ENCODE peak calls at places on chromosomes 2 and 18, in four cellular contexts. I is Right ventricle myocardium superior, Y is HEK293T, U is ELR. R is an unnamed sample.

GRCh38 chr2:38213619-38214018 is 137.7 kb upstream of the CYP1B1 start:
- DNase-seq in U (no peak), I (no peak), Y (no peak), R (no peak)

GRCh38 chr2:8132371-8132831 is 549.5 kb upstream of the ID2 start:
- DNase-seq in U (no peak), Y (no peak), I (no peak), R (no peak)

GRCh38 chr18:75124967-75125358 is 84.0 kb downstream of the PTGR3 start:
- DNase-seq in I (no peak), Y (no peak), U (no peak), R (no peak)

GRCh38 chr2:99421469-99421868 is 68.3 kb downstream of the REV1 start:
- DNase-seq in Y (no peak), I (no peak), U (peak), R (no peak)

GRCh38 chr18:55161966-55162365 is 202.7 kb upstream of the CCDC68 start:
- DNase-seq in U (no peak), I (peak), Y (no peak), R (no peak)

GRCh38 chr2:11128258-11128951 is 26.9 kb upstream of the SLC66A3 start:
- DNase-seq in U (peak), Y (no peak), I (no peak), R (no peak)

GRCh38 chr18:13245481-13246000 is 27.0 kb downstream of the LDLRAD4 start:
- DNase-seq in I (no peak), U (no peak), Y (no peak), R (no peak)

GRCh38 chr2:148201075-148202004 is 180.4 kb downstream of the MBD5 start:
- DNase-seq in U (peak), I (peak), Y (peak), R (peak)

GRCh38 chr18:58856881-58857280 is 7.8 kb upstream of the ZNF532 start:
- DNase-seq in I (no peak), Y (no peak), U (peak), R (peak)

GRCh38 chr2:201618744-201619654 is 24.3 kb downstream of the TMEM237 start:
- DNase-seq in I (peak), Y (no peak), U (peak), R (no peak)

GRCh38 chr2:149329470-149330126 is 789 bp upstream of the LYPD6 start:
- DNase-seq in U (peak), Y (peak), I (peak), R (peak)

GRCh38 chr2:2600466-2600865 is 269.4 kb upstream of the MYT1L start:
- DNase-seq in Y (no peak), U (no peak), I (no peak), R (no peak)

GRCh38 chr2:43065871-43066270 is 160.5 kb downstream of the ZFP36L2 start:
- DNase-seq in I (no peak), Y (no peak), U (no peak), R (no peak)

GRCh38 chr2:165008916-165009315 is 53.6 kb upstream of the SLC38A11 start:
- DNase-seq in I (no peak), Y (no peak), U (no peak), R (no peak)

GRCh38 chr18:12821408-12821807 is 62.6 kb downstream of the PTPN2 start:
- DNase-seq in Y (no peak), I (no peak), U (no peak), R (no peak)

GRCh38 chr2:228846161-228846560 is 424.9 kb downstream of the PID1 start:
- DNase-seq in Y (no peak), I (no peak), U (no peak), R (no peak)

GRCh38 chr2:107197601-107198000 is 311.6 kb upstream of the ST6GAL2 start:
- DNase-seq in U (no peak), I (no peak), Y (no peak), R (no peak)

GRCh38 chr2:240983361-240983995 is 14.9 kb upstream of the SNED1 start:
- DNase-seq in I (peak), U (no peak), Y (peak), R (no peak)

GRCh38 chr2:229429529-229430067 is 158.5 kb upstream of the PID1 start:
- DNase-seq in I (no peak), Y (no peak), U (no peak), R (no peak)

GRCh38 chr2:48249093-48249492 is 280.9 kb upstream of the STON1 start:
- DNase-seq in Y (no peak), U (peak), I (no peak), R (peak)

GRCh38 chr18:37332764-37333420 is 232.7 kb downstream of the CELF4 start:
- DNase-seq in I (no peak), U (no peak), Y (no peak), R (no peak)

GRCh38 chr2:172251231-172251630 is 148.5 kb upstream of the DLX2 start:
- DNase-seq in I (no peak), Y (no peak), U (peak), R (no peak)

GRCh38 chr2:56671973-56672569 is 488.3 kb downstream of the CCDC85A start:
- DNase-seq in U (peak), I (no peak), Y (no peak), R (no peak)

GRCh38 chr2:86079981-86080911 is 25.4 kb downstream of the POLR1A start:
- DNase-seq in Y (peak), I (peak), U (peak), R (no peak)

GRCh38 chr2:146124741-146125140 is 1604.8 kb upstream of the ZEB2 start:
- DNase-seq in I (no peak), Y (no peak), U (peak), R (peak)

GRCh38 chr2:196798980-196799379 is 503 bp downstream of the GTF3C3 start:
- DNase-seq in I (no peak), U (peak), Y (peak), R (no peak)

GRCh38 chr2:21043744-21044532 is at the start of gene APOB:
- DNase-seq in U (no peak), Y (no peak), I (peak), R (no peak)

GRCh38 chr2:11738589-11739436 is 7.6 kb upstream of the LPIN1 start:
- DNase-seq in U (peak), Y (peak), I (peak), R (peak)

GRCh38 chr2:172102858-172103359 is at the start of gene DLX2:
- DNase-seq in I (peak), U (peak), Y (peak), R (no peak)

GRCh38 chr2:54161660-54162059 is 46.2 kb downstream of the ACYP2 start:
- DNase-seq in I (no peak), Y (no peak), U (peak), R (no peak)

GRCh38 chr2:41610501-41611242 is 437.1 kb upstream of the PKDCC start:
- DNase-seq in Y (no peak), I (no peak), U (no peak), R (no peak)